ENCODE peak calls at places on chromosome X, in nine cellular contexts. N is ovary, P is testis, E is K562, I is spleen, L is suprapubic skin, H is stomach, D is sigmoid colon, F is A549. K is an unnamed sample.

GRCh38 chrX:133922390-133922772 is 63.0 kb downstream of the GPC3 start:
- DNase-seq in D (no peak), E (no peak), F (no peak), P (no peak), H (no peak), N (no peak), I (no peak), L (no peak), K (no peak)

GRCh38 chrX:97845451-97845850 is 961.7 kb downstream of the RPA4 start:
- DNase-seq in N (no peak), D (peak; percentile 55), L (no peak), P (no peak), E (no peak), F (no peak), H (no peak), I (no peak), K (no peak)

GRCh38 chrX:153813161-153813560 is 17.2 kb downstream of the PDZD4 start:
- DNase-seq in F (no peak), N (no peak), L (no peak), I (no peak), D (no peak), P (no peak), E (no peak), H (no peak), K (no peak)

GRCh38 chrX:11792461-11793421 is 34.7 kb downstream of the MSL3 start:
- DNase-seq in D (no peak), N (no peak), E (no peak), F (peak; percentile 7), I (no peak), H (peak; percentile 52), P (no peak), L (no peak), K (no peak)

GRCh38 chrX:72498782-72499181 is 73.9 kb downstream of the HDAC8 start:
- DNase-seq in E (no peak), N (no peak), P (no peak), D (no peak), L (no peak), I (no peak), H (no peak), F (no peak), K (no peak)

GRCh38 chrX:123884809-123885408 is 25.1 kb downstream of the XIAP start:
- DNase-seq in P (peak; percentile 23), F (peak; percentile 66), N (no peak), I (no peak), D (no peak), H (no peak), L (no peak), E (peak; percentile 26), K (no peak)

GRCh38 chrX:108036298-108036973 is 8.4 kb upstream of the VSIG1 start:
- DNase-seq in N (no peak), D (no peak), F (peak; percentile 97), E (peak; percentile 17), I (no peak), H (no peak), P (no peak), L (no peak), K (no peak)

GRCh38 chrX:18701621-18702361 is 5.7 kb upstream of the PPEF1 start:
- DNase-seq in P (no peak), I (no peak), H (peak; percentile 85), D (no peak), N (no peak), E (no peak), F (peak; percentile 82), L (no peak), K (peak; percentile 6)

GRCh38 chrX:100090931-100091330 is 319.1 kb downstream of the PCDH19 start:
- DNase-seq in F (no peak), E (no peak), P (no peak), L (no peak), H (no peak), I (no peak), D (no peak), N (no peak), K (no peak)

GRCh38 chrX:119488749-119489148 is 20.5 kb downstream of the SLC25A5 start:
- DNase-seq in L (no peak), H (peak; percentile 75), P (peak; percentile 69), E (no peak), N (peak; percentile 28), I (no peak), F (peak; percentile 81), D (peak; percentile 66), K (peak; percentile 72)

GRCh38 chrX:24661292-24661691 is 14.1 kb upstream of the PCYT1B start:
- DNase-seq in E (no peak), F (no peak), I (no peak), N (no peak), P (no peak), H (no peak), L (no peak), D (no peak), K (no peak)

GRCh38 chrX:20382518-20383291 is 116.0 kb upstream of the RPS6KA3 start:
- DNase-seq in N (no peak), I (no peak), L (no peak), P (no peak), E (no peak), D (no peak), H (no peak), F (peak; percentile 58), K (no peak)

GRCh38 chrX:40542208-40542607 is 38.6 kb upstream of the ATP6AP2 start:
- DNase-seq in H (no peak), D (no peak), L (no peak), N (no peak), I (no peak), E (no peak), F (no peak), P (no peak), K (no peak)

GRCh38 chrX:40537310-40537709 is 43.5 kb upstream of the ATP6AP2 start:
- DNase-seq in L (no peak), F (no peak), P (no peak), E (no peak), N (no peak), D (no peak), H (no peak), I (no peak), K (no peak)

GRCh38 chrX:40538391-40538790 is 42.4 kb upstream of the ATP6AP2 start:
- DNase-seq in F (no peak), D (no peak), L (no peak), I (no peak), N (no peak), H (no peak), P (no peak), E (no peak), K (no peak)

GRCh38 chrX:40542972-40543371 is 37.8 kb upstream of the ATP6AP2 start:
- DNase-seq in F (no peak), L (no peak), D (no peak), I (no peak), N (no peak), E (no peak), P (no peak), H (no peak), K (no peak)

GRCh38 chrX:40539214-40540142 is 41.3 kb upstream of the ATP6AP2 start:
- DNase-seq in D (peak; percentile 67), P (peak; percentile 19), I (peak; percentile 86), F (no peak), N (no peak), E (peak; percentile 55), H (no peak), L (peak; percentile 78), K (peak; percentile 9)
- H3K4me3 ChIP-seq in D (no peak overlapping the region), P (no peak overlapping the region), I (no peak overlapping the region), F (no peak overlapping the region), N (no peak overlapping the region), E (no peak overlapping the region), H (no peak overlapping the region), L (no peak overlapping the region), K (no peak overlapping the region)

DNA sequence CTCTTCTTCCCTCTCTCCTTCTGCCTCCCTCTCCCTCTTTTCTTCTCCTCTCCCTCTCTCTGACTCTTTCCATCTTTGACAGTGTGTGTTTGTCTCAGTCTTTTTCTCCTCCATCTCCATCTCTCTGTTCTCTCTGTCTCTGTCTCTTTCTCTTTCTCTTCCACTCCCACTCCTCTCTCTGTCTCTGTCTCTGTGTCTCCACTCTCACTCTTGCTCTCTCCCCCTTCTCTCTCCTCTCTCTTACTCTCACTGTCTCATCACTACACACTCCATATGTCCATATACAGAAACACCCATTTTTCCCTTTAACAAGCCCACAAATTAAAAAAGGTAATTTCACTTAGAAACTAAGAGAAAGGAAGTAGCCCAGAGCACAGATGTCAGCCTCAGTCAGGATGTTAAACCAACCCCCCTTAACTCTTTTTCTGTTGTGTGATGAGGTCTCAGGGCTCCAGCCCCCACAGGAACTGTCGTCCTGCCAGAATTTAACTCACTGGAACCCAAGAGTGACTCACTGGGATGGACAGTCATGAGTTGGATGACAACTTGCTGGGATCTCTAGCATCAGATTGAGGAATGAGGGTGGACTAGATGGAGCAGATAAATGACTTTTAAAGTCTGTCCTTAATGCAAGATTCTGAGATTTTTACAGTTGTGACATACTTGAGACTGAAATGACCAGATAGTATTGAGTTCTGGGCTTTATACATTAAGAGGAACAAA is 27.5 kb downstream of the OTUD6A start:
- DNase-seq in I (no peak), F (no peak), D (no peak), H (no peak), L (no peak), E (no peak), N (no peak), P (no peak), K (no peak)
- TF ChIP-seq POLR2A in I (no peak), F (no peak), D (no peak), H (no peak), L (no peak), E (no peak), N (no peak), P (no peak), K (no peak)

GRCh38 chrX:27085346-27085745 is 377.8 kb downstream of the PPP4R3C start:
- DNase-seq in L (no peak), E (no peak), I (no peak), D (no peak), P (no peak), F (no peak), N (no peak), H (no peak), K (no peak)

GRCh38 chrX:27086221-27086620 is 376.9 kb downstream of the PPP4R3C start:
- DNase-seq in H (no peak), E (no peak), I (no peak), L (no peak), P (no peak), D (no peak), N (no peak), F (no peak), K (no peak)
- H3K27ac ChIP-seq in H (no peak overlapping the region), E (no peak overlapping the region), I (no peak overlapping the region), L (no peak overlapping the region), P (no peak overlapping the region), D (no peak overlapping the region), N (no peak overlapping the region), F (no peak overlapping the region), K (no peak overlapping the region)

DNA sequence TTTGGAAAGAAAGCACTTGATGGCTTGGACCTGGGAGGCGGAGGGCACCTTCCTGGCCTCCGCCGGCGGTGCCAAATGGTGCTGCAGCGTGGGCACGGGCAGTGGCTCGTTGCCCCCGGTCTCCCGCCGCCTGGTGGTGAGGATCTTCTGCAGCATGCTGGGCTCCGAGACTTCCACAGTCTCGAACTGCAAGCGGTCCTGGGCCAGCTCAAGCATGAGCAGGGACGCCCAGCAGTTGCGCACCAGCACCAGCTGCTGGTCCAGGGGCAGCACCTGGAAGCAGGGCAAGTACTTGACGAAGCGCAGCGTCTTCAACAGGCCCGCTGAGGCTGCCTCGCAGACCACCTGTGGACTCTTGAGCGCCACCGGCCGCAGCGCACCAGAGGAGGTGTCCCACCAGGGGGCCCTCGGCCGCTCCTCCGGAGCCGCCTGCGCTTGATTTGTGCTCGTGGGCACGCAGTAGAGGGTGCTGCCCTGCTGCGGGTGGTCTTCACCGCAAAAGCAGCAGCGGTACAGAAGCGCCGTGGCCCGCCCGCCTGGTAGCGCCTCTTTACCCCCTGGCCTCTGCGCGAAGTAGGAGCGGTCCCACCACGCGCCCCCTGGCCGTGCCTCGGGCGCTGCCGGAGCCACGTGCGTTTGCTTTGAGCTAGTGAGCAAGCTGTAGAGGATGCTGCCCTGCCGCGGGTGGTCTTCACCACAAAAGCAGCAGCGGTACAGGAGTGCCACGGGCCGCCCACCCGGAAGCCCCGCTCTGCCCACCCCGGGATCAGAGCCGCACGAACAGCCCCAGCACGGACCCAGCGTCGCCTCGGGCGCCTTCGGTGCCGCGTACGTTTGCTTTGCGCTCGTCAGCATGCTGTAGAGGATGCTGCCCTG is 689 bp downstream of the NR0B1 start:
- DNase-seq in F (peak; percentile 86), L (no peak), D (no peak), P (peak; percentile 33), E (no peak), H (no peak), N (peak; percentile 30), I (peak; percentile 69), K (no peak)
- H3K4me3 ChIP-seq in F (peak overlapping the region; percentile 83), L (peak overlapping the region; percentile 23), D (no peak overlapping the region), P (peak overlapping the region; percentile 64), E (no peak overlapping the region), H (no peak overlapping the region), N (peak overlapping the region; percentile 18), I (no peak overlapping the region), K (peak overlapping the region; percentile 7)